ENCODE peak calls at places on chromosomes 7 and 10, in five cellular contexts. R, W, V, C and K are unnamed samples.

GRCh38 chr10:78514459-78514858 is 480.8 kb downstream of the RPS24 start:
- DNase-seq in V (no peak), C (no peak), R (no peak), W (no peak), K (no peak)

GRCh38 chr10:103836776-103837344 is 18.5 kb downstream of the SH3PXD2A start:
- DNase-seq in R (no peak), V (no peak), W (no peak), C (no peak), K (no peak)

GRCh38 chr7:67006966-67007365 is 10.3 kb downstream of the TYW1 start:
- DNase-seq in C (no peak), W (no peak), V (no peak), R (no peak), K (no peak)

GRCh38 chr10:30433779-30434272 is at the start of gene MAP3K8:
- DNase-seq in V (peak; percentile 88), W (peak; percentile 93), R (peak; percentile 95), C (peak; percentile 97), K (peak; percentile 89)

GRCh38 chr10:34727595-34728033 is 87.5 kb downstream of the PARD3 start:
- DNase-seq in W (no peak), V (no peak), R (peak; percentile 62), C (peak; percentile 55), K (no peak)

GRCh38 chr10:12847361-12847975 is 154.0 kb downstream of the CCDC3 start:
- DNase-seq in V (no peak), C (no peak), R (no peak), W (peak; percentile 74), K (no peak)

GRCh38 chr7:105610165-105610930 is 29.1 kb upstream of the EFCAB10 start:
- DNase-seq in V (no peak), C (no peak), R (no peak), W (no peak), K (no peak)

GRCh38 chr7:98870071-98870651 is 347 bp upstream of the TMEM130 start:
- DNase-seq in R (peak; percentile 59), C (peak; percentile 52), W (peak; percentile 79), V (no peak), K (peak; percentile 82)

GRCh38 chr10:43452356-43452914 is 15.5 kb downstream of the ZNF487 start:
- DNase-seq in V (no peak), C (no peak), W (no peak), R (no peak), K (no peak)

GRCh38 chr7:44964384-44964830 is 14.4 kb downstream of the MYO1G start:
- DNase-seq in R (no peak), C (no peak), V (no peak), W (peak; percentile 41), K (peak; percentile 39)

GRCh38 chr10:59563506-59563905 is 146.1 kb downstream of the SLC16A9 start:
- DNase-seq in R (no peak), W (no peak), C (no peak), V (no peak), K (no peak)

GRCh38 chr10:131739201-131739600 is 161.6 kb upstream of the PPP2R2D start:
- DNase-seq in V (no peak), W (no peak), C (no peak), R (no peak), K (no peak)

GRCh38 chr10:8225232-8225631 is 170.7 kb downstream of the GATA3 start:
- DNase-seq in R (no peak), W (no peak), V (no peak), C (no peak), K (no peak)

GRCh38 chr10:132847416-132847777 is 61.5 kb upstream of the NKX6-2 start:
- DNase-seq in W (no peak), R (no peak), V (no peak), C (no peak), K (no peak)

GRCh38 chr10:26214538-26215461 is 1.8 kb upstream of the GAD2 start:
- DNase-seq in V (no peak), R (no peak), C (no peak), W (peak; percentile 50), K (no peak)

GRCh38 chr10:17665742-17666141 is 21.8 kb downstream of the STAM start:
- DNase-seq in W (no peak), R (no peak), V (peak; percentile 13), C (peak; percentile 72), K (peak; percentile 86)

GRCh38 chr7:33750177-33750576 is 155.2 kb upstream of the BMPER start:
- DNase-seq in R (no peak), C (no peak), W (no peak), V (no peak), K (no peak)

GRCh38 chr7:110347091-110347490 is 743.8 kb upstream of the LRRN3 start:
- DNase-seq in W (no peak), V (no peak), R (no peak), C (peak; percentile 35), K (no peak)

GRCh38 chr7:151435103-151435916 is 4.6 kb downstream of the CRYGN start:
- DNase-seq in V (no peak), R (no peak), C (no peak), W (no peak), K (no peak)

GRCh38 chr10:4470231-4470840 is 355.7 kb upstream of the AKR1E2 start:
- DNase-seq in C (peak; percentile 67), V (no peak), R (no peak), W (no peak), K (no peak)

GRCh38 chr7:135335628-135336139 is 102.0 kb downstream of the STRA8 start:
- DNase-seq in R (no peak), W (peak; percentile 95), C (peak; percentile 93), V (peak; percentile 75), K (peak; percentile 90)

GRCh38 chr7:35647171-35647574 is 47.8 kb downstream of the HERPUD2 start:
- DNase-seq in V (no peak), R (no peak), W (peak; percentile 74), C (peak; percentile 8), K (no peak)

GRCh38 chr7:47520408-47520807 is 61.5 kb downstream of the TNS3 start:
- DNase-seq in C (no peak), W (no peak), V (no peak), R (no peak), K (no peak)

GRCh38 chr7:9030131-9030530 is 596.7 kb downstream of the NXPH1 start:
- DNase-seq in V (no peak), W (no peak), C (no peak), R (no peak), K (no peak)

GRCh38 chr10:116398224-116398623 is 29.4 kb upstream of the PNLIPRP3 start:
- DNase-seq in R (no peak), W (no peak), V (no peak), C (no peak), K (no peak)

GRCh38 chr10:61404771-61405170 is 48.4 kb downstream of the TMEM26 start:
- DNase-seq in V (no peak), R (no peak), C (peak; percentile 13), W (no peak), K (no peak)

GRCh38 chr7:67842571-67842970 is 845.9 kb downstream of the TYW1 start:
- DNase-seq in C (no peak), V (no peak), W (no peak), R (no peak), K (no peak)

GRCh38 chr10:34528320-34528719 is 286.8 kb downstream of the PARD3 start:
- DNase-seq in R (no peak), C (peak; percentile 94), V (peak; percentile 75), W (peak; percentile 64), K (peak; percentile 95)